ENCODE peak calls at places on chromosome 18, in eight cellular contexts. E, D, L, P, M, Q, C and J are unnamed samples.

GRCh38 chr18:73674466-73674865 is 473.2 kb downstream of the FBXO15 start:
- DNase-seq in E (no peak), D (no peak), L (no peak), P (peak; percentile 54), M (no peak), Q (no peak), C (no peak), J (no peak)

GRCh38 chr18:58970943-58971799 is 106.5 kb downstream of the ZNF532 start:
- DNase-seq in E (no peak), D (no peak), L (no peak), P (no peak), M (no peak), Q (no peak), C (no peak), J (no peak)

GRCh38 chr18:79922971-79923411 is 28.5 kb downstream of the SLC66A2 start:
- DNase-seq in E (peak; percentile 59), D (no peak), L (no peak), P (no peak), M (peak; percentile 12), Q (no peak), C (no peak), J (peak; percentile 2)

GRCh38 chr18:77733292-77733903 is 483.8 kb downstream of the GALR1 start:
- DNase-seq in E (no peak), D (no peak), L (no peak), P (no peak), M (no peak), Q (peak; percentile 64), C (no peak), J (no peak)

GRCh38 chr18:31261792-31262582 is 56.0 kb upstream of the DSG1 start:
- DNase-seq in E (no peak), D (no peak), L (no peak), P (no peak), M (no peak), Q (no peak), C (no peak), J (no peak)

GRCh38 chr18:9974279-9974915 is 60.6 kb downstream of the VAPA start:
- DNase-seq in E (no peak), D (no peak), L (no peak), P (no peak), M (peak; percentile 59), Q (no peak), C (no peak), J (no peak)

GRCh38 chr18:74082476-74083070 is 65.1 kb downstream of the FBXO15 start:
- DNase-seq in E (no peak), D (no peak), L (peak; percentile 30), P (peak; percentile 23), M (no peak), Q (peak; percentile 74), C (peak; percentile 55), J (no peak)

GRCh38 chr18:37270046-37270665 is 295.4 kb downstream of the CELF4 start:
- DNase-seq in E (no peak), D (no peak), L (peak; percentile 60), P (peak; percentile 22), M (no peak), Q (peak; percentile 64), C (peak; percentile 72), J (peak; percentile 35)

GRCh38 chr18:12767580-12768155 is 64.8 kb downstream of the PSMG2 start:
- DNase-seq in E (no peak), D (no peak), L (no peak), P (no peak), M (no peak), Q (no peak), C (no peak), J (no peak)

GRCh38 chr18:12768622-12769021 is 65.8 kb downstream of the PSMG2 start:
- DNase-seq in E (no peak), D (no peak), L (no peak), P (peak; percentile 24), M (no peak), Q (no peak), C (peak; percentile 19), J (no peak)

GRCh38 chr18:12765127-12765526 is 62.3 kb downstream of the PSMG2 start:
- DNase-seq in E (no peak), D (no peak), L (no peak), P (no peak), M (no peak), Q (no peak), C (no peak), J (no peak)

GRCh38 chr18:12765586-12765985 is 62.7 kb downstream of the PSMG2 start:
- DNase-seq in E (no peak), D (no peak), L (no peak), P (no peak), M (no peak), Q (no peak), C (no peak), J (no peak)

DNA sequence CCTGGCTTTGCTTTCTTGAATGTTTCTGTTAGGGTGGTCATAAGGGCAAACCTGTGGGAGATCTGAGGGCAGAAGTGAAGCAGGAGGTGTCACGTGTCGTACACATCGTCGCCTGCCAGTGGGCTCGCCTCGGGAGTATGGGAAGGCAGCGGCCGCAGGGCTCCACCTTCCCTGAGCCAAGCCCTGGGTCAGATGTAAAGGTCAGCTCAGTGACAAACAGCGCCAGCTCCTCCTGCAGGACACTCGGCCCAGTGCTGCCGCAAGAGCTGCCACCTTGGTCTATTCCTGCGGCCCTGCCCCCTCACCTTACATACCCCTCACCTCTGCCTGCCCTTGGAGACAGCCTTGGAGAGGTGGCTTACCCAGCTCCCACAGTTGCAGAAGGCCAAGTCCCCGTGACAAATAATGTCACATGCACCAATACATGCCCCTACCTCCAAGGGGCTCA is 64.2 kb downstream of the PSMG2 start:
- DNase-seq in E (no peak), D (no peak), L (peak; percentile 21), P (no peak), M (no peak), Q (peak; percentile 82), C (no peak), J (no peak)
- TF ChIP-seq CTCF in E (no peak), D (no peak), L (peak; percentile 50), P (no peak), M (no peak), Q (no peak), C (no peak), J (no peak)

GRCh38 chr18:49631146-49631866 is 69.4 kb downstream of the LIPG start:
- DNase-seq in E (peak; percentile 27), D (no peak), L (no peak), P (no peak), M (no peak), Q (no peak), C (no peak), J (no peak)

GRCh38 chr18:49630246-49630699 is 68.4 kb downstream of the LIPG start:
- DNase-seq in E (no peak), D (no peak), L (no peak), P (no peak), M (no peak), Q (no peak), C (peak; percentile 46), J (no peak)

GRCh38 chr18:49626842-49627360 is 65.0 kb downstream of the LIPG start:
- DNase-seq in E (no peak), D (no peak), L (no peak), P (no peak), M (no peak), Q (no peak), C (no peak), J (no peak)

GRCh38 chr18:49628119-49628518 is 66.3 kb downstream of the LIPG start:
- DNase-seq in E (no peak), D (no peak), L (no peak), P (no peak), M (no peak), Q (no peak), C (no peak), J (no peak)

DNA sequence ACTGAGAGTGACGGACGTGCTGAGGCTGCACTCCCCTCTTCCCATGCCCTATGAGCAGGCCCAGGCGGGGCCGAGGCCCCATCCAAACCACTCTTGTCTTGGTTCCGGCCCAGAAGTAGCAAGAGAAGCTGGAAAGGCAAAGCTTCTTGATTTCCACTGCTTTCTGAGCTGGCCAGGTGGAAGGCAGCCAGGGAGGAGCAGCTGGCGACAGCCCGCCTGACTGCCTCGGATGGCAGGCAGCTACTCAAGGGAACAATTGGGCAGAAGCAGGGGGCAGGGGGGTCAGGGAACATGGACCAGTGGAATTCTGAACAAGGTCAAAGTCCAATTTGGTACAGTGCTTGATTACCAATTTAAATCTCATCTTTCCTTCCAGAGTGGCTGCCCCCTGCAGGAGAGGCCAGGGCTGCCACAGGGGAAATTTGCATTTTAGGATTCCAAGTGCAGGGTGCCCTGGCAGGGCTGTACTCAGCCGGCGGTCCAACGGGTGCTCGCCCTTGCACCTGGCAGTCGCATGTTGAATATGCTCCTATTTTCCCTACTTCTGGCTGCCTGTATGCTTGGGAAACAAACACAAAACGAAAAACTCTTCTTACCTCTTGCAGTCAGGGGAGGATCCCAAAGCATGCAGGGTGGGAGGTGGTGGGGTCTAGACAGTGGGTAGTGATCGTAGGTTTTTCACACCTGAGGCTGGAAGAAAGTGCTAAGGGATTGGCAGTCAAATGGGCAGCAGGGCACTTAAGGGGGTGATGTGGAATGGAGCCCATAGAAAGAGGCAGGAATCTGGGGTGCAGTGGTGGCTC is 67.3 kb downstream of the LIPG start:
- DNase-seq in E (no peak), D (no peak), L (no peak), P (no peak), M (no peak), Q (peak; percentile 33), C (no peak), J (no peak)
- TF ChIP-seq CTCF in E (no peak), D (no peak), L (peak; percentile 60), P (no peak), M (no peak), Q (no peak), C (peak; percentile 40), J (no peak)

GRCh38 chr18:35993013-35993412 is 20.5 kb downstream of the RMP24 start:
- DNase-seq in E (no peak), D (no peak), L (no peak), P (no peak), M (no peak), Q (no peak), C (no peak), J (no peak)

GRCh38 chr18:35999925-36000324 is 27.4 kb downstream of the RMP24 start:
- DNase-seq in E (no peak), D (no peak), L (no peak), P (no peak), M (no peak), Q (no peak), C (no peak), J (no peak)

GRCh38 chr18:35998967-35999366 is 26.5 kb downstream of the RMP24 start:
- DNase-seq in E (no peak), D (no peak), L (no peak), P (no peak), M (no peak), Q (no peak), C (peak; percentile 21), J (no peak)
- TF ChIP-seq CTCF in E (no peak), D (no peak), L (peak; percentile 54), P (peak; percentile 48), M (no peak), Q (no peak), C (peak; percentile 32), J (no peak)

GRCh38 chr18:52283927-52284326 is 56.1 kb upstream of the DCC start:
- DNase-seq in E (no peak), D (no peak), L (no peak), P (no peak), M (no peak), Q (no peak), C (no peak), J (no peak)

GRCh38 chr18:52287151-52287550 is 52.8 kb upstream of the DCC start:
- DNase-seq in E (no peak), D (no peak), L (no peak), P (peak; percentile 38), M (no peak), Q (no peak), C (peak; percentile 58), J (no peak)

GRCh38 chr18:52286675-52287074 is 53.3 kb upstream of the DCC start:
- DNase-seq in E (no peak), D (no peak), L (no peak), P (no peak), M (no peak), Q (no peak), C (no peak), J (no peak)

DNA sequence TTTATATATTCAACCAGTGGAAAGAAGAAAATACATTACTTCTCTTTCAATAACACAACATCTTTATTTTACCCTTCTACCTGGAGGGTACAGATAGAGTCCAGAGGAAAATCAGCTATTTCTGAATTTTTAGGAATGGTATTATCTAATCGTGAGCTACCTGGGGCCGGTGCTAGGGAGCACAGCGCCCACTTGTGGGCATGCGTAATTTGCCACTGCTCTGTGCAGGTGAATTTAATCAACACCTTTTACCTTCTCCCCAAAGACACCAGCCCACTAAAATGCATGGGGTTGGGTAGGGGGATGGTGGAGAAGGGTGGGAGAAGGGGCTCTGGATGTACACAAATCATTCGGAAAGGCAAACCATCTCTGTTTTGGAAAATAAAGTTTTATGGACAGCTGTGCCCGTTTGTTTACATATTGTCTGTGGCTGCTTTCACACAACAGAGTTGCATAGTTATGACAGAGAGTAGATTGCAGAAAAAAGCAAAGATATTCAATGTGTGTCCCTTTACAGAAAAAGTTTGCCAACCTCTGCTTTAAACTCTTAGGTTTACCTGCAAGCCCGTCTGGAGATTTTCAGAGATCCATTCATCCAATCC is 51.5 kb upstream of the DCC start:
- DNase-seq in E (no peak), D (no peak), L (peak; percentile 16), P (no peak), M (no peak), Q (peak; percentile 75), C (peak; percentile 3), J (no peak)
- TF ChIP-seq CTCF in E (no peak), D (peak; percentile 30), L (peak; percentile 80), P (peak; percentile 56), M (no peak), Q (peak; percentile 88), C (peak; percentile 54), J (no peak)